ENCODE peak calls at places on chromosomes 6 and 20, in six cellular contexts. S is GM20000, T is adrenal gland, R is sigmoid colon, A is ovary, M is left lung. C is an unnamed sample.

GRCh38 chr6:155313602-155314091 is 637 bp downstream of the TFB1M start:
- DNase-seq in A (no peak), R (no peak), S (no peak), M (no peak), T (no peak), C (no peak)

GRCh38 chr6:20328266-20328946 is 73.3 kb upstream of the E2F3 start:
- DNase-seq in S (no peak), T (no peak), R (no peak), A (no peak), M (no peak), C (no peak)

GRCh38 chr20:39669659-39670058 is 707.5 kb downstream of the DHX35 start:
- DNase-seq in R (no peak), S (no peak), T (no peak), M (no peak), A (no peak), C (no peak)

GRCh38 chr6:36633915-36634314 is 39.8 kb downstream of the SRSF3 start:
- DNase-seq in M (peak; percentile 67), T (no peak), A (peak; percentile 73), R (no peak), S (no peak), C (no peak)

GRCh38 chr6:117561128-117561527 is 41.2 kb downstream of the GOPC start:
- DNase-seq in S (no peak), M (no peak), A (no peak), T (no peak), R (no peak), C (no peak)

GRCh38 chr20:3407426-3408250 is at the start of gene DNAAF9:
- DNase-seq in R (peak; percentile 89), S (peak; percentile 92), T (peak; percentile 71), A (peak; percentile 68), M (peak; percentile 83), C (peak; percentile 28)

GRCh38 chr20:24949756-24950127 is 673 bp downstream of the CST7 start:
- DNase-seq in T (no peak), A (no peak), R (peak; percentile 40), S (no peak), M (no peak), C (no peak)

GRCh38 chr20:26169506-26169905 is 472.9 kb upstream of the ZNF337 start:
- DNase-seq in S (no peak), R (no peak), T (no peak), A (no peak), M (no peak), C (no peak)

GRCh38 chr6:17354700-17355403 is 38.5 kb upstream of the CAP2 start:
- DNase-seq in T (no peak), S (no peak), R (no peak), M (no peak), A (no peak), C (no peak)

GRCh38 chr6:98335594-98335993 is 498.8 kb upstream of the POU3F2 start:
- DNase-seq in A (no peak), M (no peak), S (no peak), R (no peak), T (no peak), C (no peak)

GRCh38 chr20:35311822-35312221 is 19.6 kb upstream of the FAM83C start:
- DNase-seq in A (no peak), R (no peak), M (no peak), T (no peak), S (no peak), C (no peak)

GRCh38 chr6:112886415-112886814 is 539.3 kb downstream of the RFPL4B start:
- DNase-seq in T (no peak), M (no peak), A (no peak), R (no peak), S (no peak), C (no peak)

GRCh38 chr6:134517145-134517658 is 199.3 kb upstream of the SGK1 start:
- DNase-seq in R (peak; percentile 72), A (peak; percentile 75), T (peak; percentile 64), S (no peak), M (peak; percentile 87), C (peak; percentile 32)

GRCh38 chr6:113539202-113539601 is 317.9 kb upstream of the MARCKS start:
- DNase-seq in A (no peak), M (no peak), R (no peak), S (no peak), T (no peak), C (no peak)

GRCh38 chr6:137892271-137892708 is 25.2 kb downstream of the TNFAIP3 start:
- DNase-seq in S (no peak), R (no peak), M (no peak), A (no peak), T (no peak), C (no peak)

GRCh38 chr6:103000686-103001085 is 1607.2 kb downstream of the GRIK2 start:
- DNase-seq in T (no peak), M (no peak), S (no peak), A (no peak), R (no peak), C (no peak)

GRCh38 chr6:128057541-128058335 is 156.9 kb upstream of the THEMIS start:
- DNase-seq in R (no peak), S (no peak), A (no peak), T (no peak), M (no peak), C (no peak)

GRCh38 chr20:44084891-44085290 is 102.1 kb downstream of the JPH2 start:
- DNase-seq in A (no peak), T (no peak), S (no peak), R (no peak), M (no peak), C (no peak)

GRCh38 chr6:17393335-17394191 is at the start of gene CAP2:
- DNase-seq in M (peak; percentile 74), T (peak; percentile 63), R (peak; percentile 93), A (peak; percentile 37), S (no peak), C (peak; percentile 25)

GRCh38 chr6:53241936-53242335 is 93.3 kb upstream of the GCM1 start:
- DNase-seq in T (no peak), R (no peak), M (peak; percentile 53), S (no peak), A (no peak), C (no peak)

GRCh38 chr6:4358414-4359107 is 223.2 kb upstream of the ECI2 start:
- DNase-seq in T (peak; percentile 96), M (peak; percentile 87), A (peak; percentile 71), R (peak; percentile 93), S (no peak), C (peak; percentile 74)

GRCh38 chr6:37125779-37126553 is 44.0 kb upstream of the PIM1 start:
- DNase-seq in R (no peak), M (no peak), A (peak; percentile 60), T (no peak), S (no peak), C (no peak)

GRCh38 chr6:28988536-28989415 is 16.3 kb downstream of the ZNF311 start:
- DNase-seq in M (peak; percentile 79), S (peak; percentile 56), A (peak; percentile 39), T (peak; percentile 38), R (peak; percentile 71), C (no peak)

GRCh38 chr6:166476634-166477215 is 94.0 kb upstream of the MPC1 start:
- DNase-seq in S (no peak), R (no peak), A (no peak), T (no peak), M (no peak), C (no peak)

GRCh38 chr20:47737923-47738322 is 47.4 kb downstream of the SULF2 start:
- DNase-seq in A (no peak), M (no peak), R (no peak), T (no peak), S (no peak), C (no peak)

GRCh38 chr6:46677314-46677654 is 10.4 kb upstream of the TDRD6 start:
- DNase-seq in A (no peak), S (no peak), T (no peak), M (no peak), R (no peak), C (no peak)
- TF ChIP-seq CTCF in A (no peak), S (no peak), T (no peak), M (no peak), R (no peak), C (no peak)

GRCh38 chr6:170308761-170309160 is 2.2 kb downstream of the FAM120B start:
- DNase-seq in R (no peak), S (no peak), M (no peak), T (no peak), A (no peak), C (no peak)

GRCh38 chr6:170305772-170306323 is 710 bp upstream of the FAM120B start:
- DNase-seq in S (no peak), M (no peak), R (no peak), T (no peak), A (no peak), C (no peak)

GRCh38 chr6:170311696-170312095 is 5.1 kb downstream of the FAM120B start:
- DNase-seq in R (no peak), T (no peak), M (no peak), S (no peak), A (no peak), C (no peak)

GRCh38 chr6:170307080-170307545 is 555 bp downstream of the FAM120B start:
- DNase-seq in R (no peak), M (no peak), T (no peak), S (peak; percentile 43), A (no peak), C (no peak)

DNA sequence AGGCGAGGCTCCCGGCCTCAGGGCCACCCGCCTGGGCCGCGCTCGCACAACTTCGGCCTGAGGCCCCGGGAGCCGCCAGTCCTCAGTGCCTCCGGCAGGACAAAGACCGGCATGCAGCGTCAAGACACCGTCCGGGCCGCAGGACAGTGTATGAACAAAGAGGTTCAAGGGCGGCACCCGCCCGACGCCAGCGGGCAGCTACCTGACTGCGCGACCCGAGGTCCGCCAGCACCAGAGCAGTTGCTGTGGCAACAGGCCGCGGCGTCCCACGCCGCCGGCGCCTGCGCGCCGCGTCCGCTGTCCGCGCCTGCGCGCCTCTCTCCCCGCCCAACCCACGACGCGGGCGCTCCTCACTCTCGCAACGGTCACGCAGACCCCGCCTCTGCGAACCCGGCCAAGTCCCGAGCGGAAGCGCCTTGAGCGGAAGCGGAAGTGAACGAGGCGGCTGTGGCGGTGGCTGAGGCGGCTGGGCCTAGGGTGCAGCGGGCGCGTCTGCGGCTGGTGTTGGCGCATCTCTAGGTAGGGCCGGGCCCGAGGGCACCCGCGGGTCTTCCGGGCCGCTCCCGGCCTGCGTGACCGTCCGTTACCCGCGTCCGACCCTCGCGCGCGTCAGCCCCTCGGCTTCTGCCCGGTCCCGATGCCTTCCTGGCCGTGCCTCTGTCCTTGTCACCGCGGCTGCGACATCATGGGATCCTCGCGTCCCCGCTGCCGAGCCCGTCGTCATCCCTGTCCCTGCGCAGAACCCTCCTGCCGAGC is at the start of gene FAM120B:
- DNase-seq in T (peak; percentile 97), R (peak; percentile 98), M (peak; percentile 98), S (peak; percentile 99), A (peak; percentile 97), C (peak; percentile 82)
- TF ChIP-seq CTCF in T (no peak), R (no peak), M (no peak), S (no peak), A (no peak), C (no peak)

DNA sequence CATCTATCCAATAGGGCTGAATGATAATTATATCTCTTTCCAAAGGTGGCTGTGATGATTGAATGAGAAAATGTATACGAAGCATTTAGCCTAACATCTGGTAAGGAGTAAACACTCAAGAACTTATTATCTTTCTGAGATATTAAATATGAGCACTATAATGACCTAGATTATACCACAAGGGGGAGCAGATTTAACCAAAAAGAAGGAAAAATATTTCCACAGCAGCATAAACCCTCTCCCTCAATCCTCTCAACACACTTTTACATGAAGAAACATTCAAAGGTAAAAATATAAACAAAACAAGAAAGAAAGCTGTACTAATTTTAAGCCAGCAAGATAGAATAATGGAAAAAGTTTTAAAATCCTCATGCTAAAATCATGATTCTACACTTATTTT is 68.4 kb downstream of the SHPRH start:
- DNase-seq in T (no peak), S (no peak), R (no peak), M (no peak), A (no peak), C (no peak)
- TF ChIP-seq CTCF in T (no peak), S (no peak), R (no peak), M (no peak), A (no peak), C (no peak)

GRCh38 chr6:157461000-157461915 is 80.3 kb downstream of the ZDHHC14 start:
- DNase-seq in M (no peak), A (no peak), R (no peak), T (no peak), S (peak; percentile 74), C (no peak)
- TF ChIP-seq CTCF in M (peak; percentile 14), A (no peak), R (no peak), T (no peak), S (no peak), C (no peak)

C was measured in omental fat pad.